ENCODE peak calls at places on chromosomes 13 and 19, in four cellular contexts. N is stomach; B is RWPE1; Z is CD4-positive, alpha-beta T cell. T is an unnamed sample.

GRCh38 chr13:26280295-26280694 is 26.4 kb downstream of the CDK8 start:
- DNase-seq in Z (no peak), N (no peak), B (peak), T (no peak)

GRCh38 chr13:21546372-21546771 is 57.6 kb downstream of the MICU2 start:
- DNase-seq in Z (no peak), N (no peak), B (no peak), T (no peak)

GRCh38 chr19:43812259-43812658 is 10.0 kb upstream of the LYPD5 start:
- DNase-seq in N (no peak), Z (no peak), B (no peak), T (no peak)

GRCh38 chr19:33601583-33601982 is 20.2 kb upstream of the CHST8 start:
- DNase-seq in B (no peak), Z (no peak), N (peak), T (no peak)

GRCh38 chr19:33350538-33351309 is 22.8 kb upstream of the CEBPG start:
- DNase-seq in Z (no peak), N (no peak), B (peak), T (no peak)

GRCh38 chr13:46751811-46752635 is 44.9 kb downstream of the ESD start:
- DNase-seq in N (no peak), Z (peak), B (no peak), T (no peak)

GRCh38 chr19:38737297-38737865 is 6.9 kb downstream of the CAPN12 start:
- DNase-seq in Z (no peak), B (no peak), N (no peak), T (no peak)

GRCh38 chr19:10501971-10502523 is 1.1 kb downstream of the KEAP1 start:
- DNase-seq in N (peak), B (peak), Z (peak), T (peak)

GRCh38 chr13:114124921-114125320 is 7.5 kb downstream of the RASA3 start:
- DNase-seq in B (no peak), Z (peak), N (no peak), T (no peak)

GRCh38 chr19:31279436-31279765 is 69.8 kb downstream of the TSHZ3 start:
- DNase-seq in B (no peak), N (no peak), Z (no peak), T (no peak)

GRCh38 chr13:103539265-103539664 is 473.0 kb upstream of the SLC10A2 start:
- DNase-seq in N (no peak), B (no peak), Z (no peak), T (peak)

GRCh38 chr19:7868671-7869452 is 5.3 kb downstream of the PRR36 start:
- DNase-seq in Z (peak), B (peak), N (peak), T (peak)

GRCh38 chr19:31356587-31357314 is 7.5 kb upstream of the TSHZ3 start:
- DNase-seq in B (no peak), Z (peak), N (no peak), T (no peak)

GRCh38 chr19:42281175-42282035 is 12.4 kb downstream of the CIC start:
- DNase-seq in Z (no peak), B (peak), N (no peak), T (peak)

GRCh38 chr19:45200614-45201013 is 22.0 kb downstream of the BLOC1S3 start:
- DNase-seq in B (no peak), N (peak), Z (no peak), T (no peak)

GRCh38 chr19:7981661-7982060 is 23.8 kb downstream of the ELAVL1 start:
- DNase-seq in B (no peak), N (no peak), Z (no peak), T (no peak)

GRCh38 chr19:20247016-20247683 is 80.1 kb downstream of the ZNF486 start:
- DNase-seq in B (no peak), N (peak), Z (peak), T (no peak)

GRCh38 chr19:1822210-1822609 is 10.1 kb upstream of the ATP8B3 start:
- DNase-seq in Z (no peak), N (no peak), B (no peak), T (no peak)

GRCh38 chr19:49498475-49498874 is 2.2 kb downstream of the RPS11 start:
- DNase-seq in Z (no peak), N (no peak), B (no peak), T (no peak)

GRCh38 chr19:14028901-14029300 is 953 bp downstream of the RLN3 start:
- DNase-seq in B (no peak), Z (no peak), N (no peak), T (no peak)

GRCh38 chr19:14033946-14034345 is 2.4 kb downstream of the IL27RA start:
- DNase-seq in N (no peak), Z (no peak), B (no peak), T (no peak)

GRCh38 chr19:14031719-14032480 is at the start of gene IL27RA:
- DNase-seq in N (peak), B (peak), Z (peak), T (peak)

GRCh38 chr19:14027856-14028450 is at the start of gene RLN3:
- DNase-seq in B (no peak), Z (no peak), N (no peak), T (no peak)

DNA sequence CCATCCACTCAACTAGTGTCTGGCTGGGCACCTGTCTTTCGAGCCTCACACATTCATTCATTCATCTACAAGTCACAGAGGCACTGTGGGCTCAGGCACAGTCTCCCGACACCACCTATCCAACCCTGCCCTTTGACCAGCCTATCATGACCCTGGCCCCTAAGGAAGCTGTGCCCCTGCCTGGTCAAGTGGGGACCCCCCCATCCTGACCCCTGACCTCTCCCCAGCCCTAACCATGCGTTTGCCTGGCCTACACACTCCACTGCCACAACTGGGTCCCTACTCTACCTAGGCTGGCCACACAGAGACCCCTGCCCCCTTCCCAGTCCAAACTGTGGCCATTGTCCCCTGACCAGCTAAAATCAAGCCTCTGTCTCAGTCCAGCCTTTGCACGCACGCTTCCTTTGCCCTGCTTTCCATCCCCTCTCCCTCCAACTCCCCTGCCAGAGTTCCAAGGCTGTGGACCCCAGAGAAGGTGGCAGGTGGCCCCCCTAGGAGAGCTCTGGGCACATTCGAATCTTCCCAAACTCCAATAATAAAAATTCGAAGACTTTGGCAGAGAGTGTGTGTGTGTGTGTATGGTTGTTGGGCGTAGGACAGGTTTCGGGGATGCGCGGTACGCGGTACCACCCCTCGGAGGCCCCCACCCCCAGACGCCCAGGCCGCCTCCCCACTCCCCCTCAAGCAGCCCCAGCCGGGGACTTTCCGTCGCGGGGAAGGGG is 404 bp upstream of the IL27RA start:
- DNase-seq in B (no peak), Z (no peak), N (no peak), T (no peak)
- H3K27ac ChIP-seq in B (peak), Z (peak), N (peak), T (no peak)

GRCh38 chr13:106619688-106620555 is 52.0 kb upstream of the ARGLU1 start:
- DNase-seq in B (peak), N (no peak), Z (no peak), T (peak)

GRCh38 chr13:106625578-106625977 is 57.6 kb upstream of the ARGLU1 start:
- DNase-seq in Z (no peak), N (no peak), B (no peak), T (no peak)

GRCh38 chr13:106621833-106622232 is 53.9 kb upstream of the ARGLU1 start:
- DNase-seq in Z (no peak), B (no peak), N (no peak), T (no peak)

GRCh38 chr13:106626473-106626872 is 58.5 kb upstream of the ARGLU1 start:
- DNase-seq in Z (no peak), B (no peak), N (no peak), T (no peak)

GRCh38 chr13:106623799-106624198 is 55.9 kb upstream of the ARGLU1 start:
- DNase-seq in N (no peak), B (no peak), Z (no peak), T (no peak)
- H3K27ac ChIP-seq in N (no peak), B (no peak), Z (no peak), T (no peak)

GRCh38 chr13:60583911-60584753 is 187.1 kb downstream of the TDRD3 start:
- DNase-seq in N (no peak), B (no peak), Z (no peak), T (no peak)
- H3K27ac ChIP-seq in N (peak), B (no peak), Z (no peak), T (no peak)

GRCh38 chr13:50101590-50101989 is 86.3 kb downstream of the KCNRG start:
- DNase-seq in B (no peak), N (no peak), Z (no peak), T (no peak)

GRCh38 chr13:50107205-50107604 is 92.0 kb downstream of the KCNRG start:
- DNase-seq in B (no peak), N (no peak), Z (no peak), T (no peak)

GRCh38 chr13:50104493-50104892 is 89.2 kb downstream of the KCNRG start:
- DNase-seq in B (peak), N (no peak), Z (no peak), T (no peak)

GRCh38 chr13:50106559-50106958 is 91.3 kb downstream of the KCNRG start:
- DNase-seq in N (no peak), B (no peak), Z (no peak), T (no peak)
- H3K27ac ChIP-seq in N (no peak), B (no peak), Z (no peak), T (no peak)

GRCh38 chr13:110300090-110300815 is 6.7 kb downstream of the COL4A1 start:
- DNase-seq in B (no peak), N (no peak), Z (no peak), T (no peak)

GRCh38 chr13:110302154-110302553 is 4.8 kb downstream of the COL4A1 start:
- DNase-seq in N (no peak), B (no peak), Z (no peak), T (no peak)

GRCh38 chr13:110302986-110303385 is 4.0 kb downstream of the COL4A1 start:
- DNase-seq in N (no peak), Z (no peak), B (no peak), T (no peak)

GRCh38 chr13:110301083-110301482 is 5.9 kb downstream of the COL4A1 start:
- DNase-seq in N (no peak), B (no peak), Z (no peak), T (no peak)

GRCh38 chr13:110301606-110302131 is 5.3 kb downstream of the COL4A1 start:
- DNase-seq in B (no peak), Z (no peak), N (no peak), T (no peak)
- H3K27ac ChIP-seq in B (no peak), Z (no peak), N (peak), T (no peak)

DNA sequence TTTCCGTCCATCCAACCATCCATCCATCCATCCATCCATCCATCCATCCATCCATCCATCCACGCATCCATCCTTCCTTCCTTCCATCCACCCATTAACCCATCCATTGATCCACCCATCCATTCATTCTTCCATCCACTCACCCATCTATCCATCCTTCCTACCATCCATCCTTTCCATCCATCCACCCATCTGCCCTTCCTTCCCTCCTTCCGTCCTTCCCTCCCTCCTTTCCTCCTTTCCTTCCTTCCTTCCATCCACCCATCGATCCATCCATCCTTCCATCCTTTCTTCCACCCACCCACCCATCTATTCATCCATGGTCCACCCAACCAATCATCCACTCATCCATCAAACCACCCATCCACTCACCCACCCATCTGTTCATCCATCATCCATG is 70.1 kb downstream of the MLLT1 start:
- DNase-seq in N (no peak), B (no peak), Z (no peak), T (no peak)
- H3K27ac ChIP-seq in N (no peak), B (no peak), Z (no peak), T (no peak)

T was measured in substantia nigra.